ENCODE peak calls at places on chromosome 5, in eight cellular contexts. One of them, this sample, is unnamed.

GRCh38 chr5:65185468-65185867 is 296.3 kb downstream of the ADAMTS6 start:
- DNase-seq in transverse colon: no peak
- DNase-seq in naive B cell: no peak
- DNase-seq in stimulated activated CD8-positive, alpha-beta memory T cell treated with anti-CD3 and anti-CD28 coated beads, Interleukin-15, amount 100 ng/mL, for 24 hours: no peak
- DNase-seq in nephron progenitor cell: no peak
- DNase-seq in NCI-H2029: no peak
- DNase-seq in lower lobe of right lung: no peak
- DNase-seq in gastrocnemius medialis: no peak
- DNase-seq in this sample: no peak

GRCh38 chr5:168903082-168903481 is 323.9 kb upstream of the PANK3 start:
- DNase-seq in nephron progenitor cell: no peak
- DNase-seq in lower lobe of right lung: no peak
- DNase-seq in naive B cell: no peak
- DNase-seq in gastrocnemius medialis: no peak
- DNase-seq in NCI-H2029: no peak
- DNase-seq in stimulated activated CD8-positive, alpha-beta memory T cell treated with anti-CD3 and anti-CD28 coated beads, Interleukin-15, amount 100 ng/mL, for 24 hours: no peak
- DNase-seq in transverse colon: no peak
- DNase-seq in this sample: no peak

GRCh38 chr5:170451764-170452365 is 52.0 kb upstream of the KCNIP1 start:
- DNase-seq in gastrocnemius medialis: no peak
- DNase-seq in stimulated activated CD8-positive, alpha-beta memory T cell treated with anti-CD3 and anti-CD28 coated beads, Interleukin-15, amount 100 ng/mL, for 24 hours: no peak
- DNase-seq in naive B cell: no peak
- DNase-seq in NCI-H2029: no peak
- DNase-seq in transverse colon: no peak
- DNase-seq in lower lobe of right lung: no peak
- DNase-seq in nephron progenitor cell: no peak
- DNase-seq in this sample: no peak

GRCh38 chr5:154885438-154885837 is 27.0 kb downstream of the CNOT8 start:
- DNase-seq in naive B cell: no peak
- DNase-seq in nephron progenitor cell: no peak
- DNase-seq in gastrocnemius medialis: no peak
- DNase-seq in NCI-H2029: no peak
- DNase-seq in lower lobe of right lung: no peak
- DNase-seq in stimulated activated CD8-positive, alpha-beta memory T cell treated with anti-CD3 and anti-CD28 coated beads, Interleukin-15, amount 100 ng/mL, for 24 hours: no peak
- DNase-seq in transverse colon: no peak
- DNase-seq in this sample: peak; percentile 3

GRCh38 chr5:27458318-27458717 is 419.9 kb upstream of the CDH9 start:
- DNase-seq in transverse colon: no peak
- DNase-seq in NCI-H2029: no peak
- DNase-seq in naive B cell: no peak
- DNase-seq in nephron progenitor cell: no peak
- DNase-seq in stimulated activated CD8-positive, alpha-beta memory T cell treated with anti-CD3 and anti-CD28 coated beads, Interleukin-15, amount 100 ng/mL, for 24 hours: no peak
- DNase-seq in lower lobe of right lung: no peak
- DNase-seq in gastrocnemius medialis: no peak
- DNase-seq in this sample: no peak

GRCh38 chr5:130549884-130550552 is 615.0 kb downstream of the HINT1 start:
- DNase-seq in gastrocnemius medialis: no peak
- DNase-seq in stimulated activated CD8-positive, alpha-beta memory T cell treated with anti-CD3 and anti-CD28 coated beads, Interleukin-15, amount 100 ng/mL, for 24 hours: no peak
- DNase-seq in nephron progenitor cell: no peak
- DNase-seq in transverse colon: no peak
- DNase-seq in NCI-H2029: no peak
- DNase-seq in naive B cell: no peak
- DNase-seq in lower lobe of right lung: no peak
- DNase-seq in this sample: no peak

GRCh38 chr5:177128551-177128976 is 5.0 kb upstream of the NSD1 start:
- DNase-seq in stimulated activated CD8-positive, alpha-beta memory T cell treated with anti-CD3 and anti-CD28 coated beads, Interleukin-15, amount 100 ng/mL, for 24 hours: no peak
- DNase-seq in nephron progenitor cell: no peak
- DNase-seq in naive B cell: no peak
- DNase-seq in gastrocnemius medialis: no peak
- DNase-seq in NCI-H2029: no peak
- DNase-seq in transverse colon: no peak
- DNase-seq in lower lobe of right lung: no peak
- DNase-seq in this sample: no peak

GRCh38 chr5:147393866-147394265 is 116.0 kb downstream of the DPYSL3 start:
- DNase-seq in stimulated activated CD8-positive, alpha-beta memory T cell treated with anti-CD3 and anti-CD28 coated beads, Interleukin-15, amount 100 ng/mL, for 24 hours: no peak
- DNase-seq in gastrocnemius medialis: no peak
- DNase-seq in transverse colon: no peak
- DNase-seq in naive B cell: no peak
- DNase-seq in NCI-H2029: no peak
- DNase-seq in lower lobe of right lung: no peak
- DNase-seq in nephron progenitor cell: peak; percentile 25
- DNase-seq in this sample: no peak

GRCh38 chr5:107915413-107915812 is 244.7 kb upstream of the EFNA5 start:
- DNase-seq in nephron progenitor cell: no peak
- DNase-seq in naive B cell: no peak
- DNase-seq in transverse colon: no peak
- DNase-seq in NCI-H2029: no peak
- DNase-seq in stimulated activated CD8-positive, alpha-beta memory T cell treated with anti-CD3 and anti-CD28 coated beads, Interleukin-15, amount 100 ng/mL, for 24 hours: no peak
- DNase-seq in lower lobe of right lung: no peak
- DNase-seq in gastrocnemius medialis: no peak
- DNase-seq in this sample: no peak

GRCh38 chr5:14400611-14401010 is 181.0 kb upstream of the OTULINL start:
- DNase-seq in lower lobe of right lung: no peak
- DNase-seq in stimulated activated CD8-positive, alpha-beta memory T cell treated with anti-CD3 and anti-CD28 coated beads, Interleukin-15, amount 100 ng/mL, for 24 hours: no peak
- DNase-seq in transverse colon: no peak
- DNase-seq in NCI-H2029: no peak
- DNase-seq in naive B cell: no peak
- DNase-seq in nephron progenitor cell: no peak
- DNase-seq in gastrocnemius medialis: no peak
- DNase-seq in this sample: no peak

GRCh38 chr5:33411498-33411897 is 29.3 kb upstream of the TARS1 start:
- DNase-seq in gastrocnemius medialis: no peak
- DNase-seq in stimulated activated CD8-positive, alpha-beta memory T cell treated with anti-CD3 and anti-CD28 coated beads, Interleukin-15, amount 100 ng/mL, for 24 hours: no peak
- DNase-seq in NCI-H2029: no peak
- DNase-seq in naive B cell: no peak
- DNase-seq in transverse colon: no peak
- DNase-seq in lower lobe of right lung: no peak
- DNase-seq in nephron progenitor cell: no peak
- DNase-seq in this sample: no peak

GRCh38 chr5:92674322-92674721 is 906.7 kb downstream of the NR2F1-AS1 start:
- DNase-seq in nephron progenitor cell: no peak
- DNase-seq in transverse colon: no peak
- DNase-seq in stimulated activated CD8-positive, alpha-beta memory T cell treated with anti-CD3 and anti-CD28 coated beads, Interleukin-15, amount 100 ng/mL, for 24 hours: no peak
- DNase-seq in naive B cell: no peak
- DNase-seq in lower lobe of right lung: no peak
- DNase-seq in gastrocnemius medialis: no peak
- DNase-seq in NCI-H2029: no peak
- DNase-seq in this sample: no peak

GRCh38 chr5:54990751-54991349 is 5.5 kb upstream of the ESM1 start:
- DNase-seq in transverse colon: no peak
- DNase-seq in naive B cell: no peak
- DNase-seq in gastrocnemius medialis: no peak
- DNase-seq in nephron progenitor cell: no peak
- DNase-seq in NCI-H2029: no peak
- DNase-seq in lower lobe of right lung: no peak
- DNase-seq in stimulated activated CD8-positive, alpha-beta memory T cell treated with anti-CD3 and anti-CD28 coated beads, Interleukin-15, amount 100 ng/mL, for 24 hours: no peak
- DNase-seq in this sample: no peak

GRCh38 chr5:159786901-159787691 is 129.2 kb upstream of the ADRA1B start:
- DNase-seq in lower lobe of right lung: peak; percentile 58
- DNase-seq in transverse colon: peak; percentile 19
- DNase-seq in gastrocnemius medialis: peak; percentile 66
- DNase-seq in NCI-H2029: no peak
- DNase-seq in naive B cell: no peak
- DNase-seq in nephron progenitor cell: no peak
- DNase-seq in stimulated activated CD8-positive, alpha-beta memory T cell treated with anti-CD3 and anti-CD28 coated beads, Interleukin-15, amount 100 ng/mL, for 24 hours: no peak
- DNase-seq in this sample: no peak

GRCh38 chr5:174990909-174991308 is 266.5 kb downstream of the MSX2 start:
- DNase-seq in transverse colon: no peak
- DNase-seq in lower lobe of right lung: no peak
- DNase-seq in stimulated activated CD8-positive, alpha-beta memory T cell treated with anti-CD3 and anti-CD28 coated beads, Interleukin-15, amount 100 ng/mL, for 24 hours: no peak
- DNase-seq in gastrocnemius medialis: peak; percentile 6
- DNase-seq in NCI-H2029: no peak
- DNase-seq in naive B cell: no peak
- DNase-seq in nephron progenitor cell: no peak
- DNase-seq in this sample: no peak

GRCh38 chr5:177403194-177403825 is 2.8 kb upstream of the PFN3 start:
- DNase-seq in lower lobe of right lung: no peak
- DNase-seq in stimulated activated CD8-positive, alpha-beta memory T cell treated with anti-CD3 and anti-CD28 coated beads, Interleukin-15, amount 100 ng/mL, for 24 hours: no peak
- DNase-seq in transverse colon: peak; percentile 58
- DNase-seq in naive B cell: peak; percentile 57
- DNase-seq in NCI-H2029: no peak
- DNase-seq in gastrocnemius medialis: no peak
- DNase-seq in nephron progenitor cell: peak; percentile 38
- DNase-seq in this sample: peak; percentile 8

GRCh38 chr5:150946351-150946905 is 41.6 kb upstream of the ZNF300 start:
- DNase-seq in lower lobe of right lung: peak; percentile 67
- DNase-seq in nephron progenitor cell: no peak
- DNase-seq in gastrocnemius medialis: peak; percentile 53
- DNase-seq in transverse colon: peak; percentile 53
- DNase-seq in NCI-H2029: no peak
- DNase-seq in naive B cell: no peak
- DNase-seq in stimulated activated CD8-positive, alpha-beta memory T cell treated with anti-CD3 and anti-CD28 coated beads, Interleukin-15, amount 100 ng/mL, for 24 hours: no peak
- DNase-seq in this sample: no peak

GRCh38 chr5:180467028-180467427 is 27.2 kb upstream of the CNOT6 start:
- DNase-seq in stimulated activated CD8-positive, alpha-beta memory T cell treated with anti-CD3 and anti-CD28 coated beads, Interleukin-15, amount 100 ng/mL, for 24 hours: no peak
- DNase-seq in gastrocnemius medialis: no peak
- DNase-seq in nephron progenitor cell: no peak
- DNase-seq in transverse colon: peak; percentile 78
- DNase-seq in NCI-H2029: no peak
- DNase-seq in naive B cell: no peak
- DNase-seq in lower lobe of right lung: peak; percentile 89
- DNase-seq in this sample: no peak

GRCh38 chr5:130923543-130924159 is 241.4 kb downstream of the HINT1 start:
- DNase-seq in lower lobe of right lung: no peak
- DNase-seq in NCI-H2029: no peak
- DNase-seq in gastrocnemius medialis: no peak
- DNase-seq in stimulated activated CD8-positive, alpha-beta memory T cell treated with anti-CD3 and anti-CD28 coated beads, Interleukin-15, amount 100 ng/mL, for 24 hours: no peak
- DNase-seq in naive B cell: no peak
- DNase-seq in nephron progenitor cell: no peak
- DNase-seq in transverse colon: no peak
- DNase-seq in this sample: no peak

GRCh38 chr5:133214153-133214820 is 162.5 kb downstream of the HSPA4 start:
- DNase-seq in gastrocnemius medialis: no peak
- DNase-seq in lower lobe of right lung: no peak
- DNase-seq in transverse colon: no peak
- DNase-seq in nephron progenitor cell: no peak
- DNase-seq in NCI-H2029: no peak
- DNase-seq in stimulated activated CD8-positive, alpha-beta memory T cell treated with anti-CD3 and anti-CD28 coated beads, Interleukin-15, amount 100 ng/mL, for 24 hours: no peak
- DNase-seq in naive B cell: no peak
- DNase-seq in this sample: no peak

GRCh38 chr5:66469684-66470083 is 126.5 kb upstream of the MAST4 start:
- DNase-seq in naive B cell: no peak
- DNase-seq in lower lobe of right lung: no peak
- DNase-seq in NCI-H2029: no peak
- DNase-seq in nephron progenitor cell: no peak
- DNase-seq in stimulated activated CD8-positive, alpha-beta memory T cell treated with anti-CD3 and anti-CD28 coated beads, Interleukin-15, amount 100 ng/mL, for 24 hours: no peak
- DNase-seq in gastrocnemius medialis: no peak
- DNase-seq in transverse colon: no peak
- DNase-seq in this sample: no peak

GRCh38 chr5:179403426-179404147 is 58.3 kb upstream of the ADAMTS2 start:
- DNase-seq in stimulated activated CD8-positive, alpha-beta memory T cell treated with anti-CD3 and anti-CD28 coated beads, Interleukin-15, amount 100 ng/mL, for 24 hours: no peak
- DNase-seq in gastrocnemius medialis: no peak
- DNase-seq in transverse colon: no peak
- DNase-seq in naive B cell: no peak
- DNase-seq in nephron progenitor cell: no peak
- DNase-seq in NCI-H2029: no peak
- DNase-seq in lower lobe of right lung: no peak
- DNase-seq in this sample: no peak

GRCh38 chr5:77770293-77771005 is 5.7 kb downstream of the TBCA start:
- DNase-seq in nephron progenitor cell: no peak
- DNase-seq in NCI-H2029: no peak
- DNase-seq in lower lobe of right lung: no peak
- DNase-seq in gastrocnemius medialis: no peak
- DNase-seq in naive B cell: no peak
- DNase-seq in transverse colon: no peak
- DNase-seq in stimulated activated CD8-positive, alpha-beta memory T cell treated with anti-CD3 and anti-CD28 coated beads, Interleukin-15, amount 100 ng/mL, for 24 hours: no peak
- DNase-seq in this sample: no peak

GRCh38 chr5:136192526-136193395 is at the start of gene SMIM32:
- DNase-seq in gastrocnemius medialis: no peak
- DNase-seq in naive B cell: no peak
- DNase-seq in stimulated activated CD8-positive, alpha-beta memory T cell treated with anti-CD3 and anti-CD28 coated beads, Interleukin-15, amount 100 ng/mL, for 24 hours: no peak
- DNase-seq in nephron progenitor cell: peak; percentile 73
- DNase-seq in lower lobe of right lung: no peak
- DNase-seq in transverse colon: peak; percentile 66
- DNase-seq in NCI-H2029: no peak
- DNase-seq in this sample: no peak

GRCh38 chr5:127076730-127077129 is 3.4 kb upstream of the C5orf63 start:
- DNase-seq in naive B cell: no peak
- DNase-seq in lower lobe of right lung: no peak
- DNase-seq in gastrocnemius medialis: no peak
- DNase-seq in transverse colon: no peak
- DNase-seq in nephron progenitor cell: no peak
- DNase-seq in NCI-H2029: no peak
- DNase-seq in stimulated activated CD8-positive, alpha-beta memory T cell treated with anti-CD3 and anti-CD28 coated beads, Interleukin-15, amount 100 ng/mL, for 24 hours: no peak
- DNase-seq in this sample: no peak

GRCh38 chr5:135391869-135392255 is 7.2 kb downstream of the MACROH2A1 start:
- DNase-seq in gastrocnemius medialis: peak; percentile 41
- DNase-seq in nephron progenitor cell: no peak
- DNase-seq in lower lobe of right lung: peak; percentile 66
- DNase-seq in transverse colon: no peak
- DNase-seq in naive B cell: no peak
- DNase-seq in stimulated activated CD8-positive, alpha-beta memory T cell treated with anti-CD3 and anti-CD28 coated beads, Interleukin-15, amount 100 ng/mL, for 24 hours: no peak
- DNase-seq in NCI-H2029: no peak
- DNase-seq in this sample: no peak

This sample was measured in GF-D8.